ENCODE peak calls at places on chromosomes 12 and 14, in eight cellular contexts. S is foreskin keratinocyte, U is heart right ventricle, J is natural killer cell, W is A549, F is lower leg skin, P is hepatocyte, M is right lobe of liver. A is an unnamed sample.

GRCh38 chr12:69655616-69656336 is 43.3 kb downstream of the BEST3 start:
- DNase-seq in P (peak; percentile 62), F (no peak), U (no peak), W (peak; percentile 39), S (peak; percentile 88), J (no peak), M (no peak), A (no peak)

GRCh38 chr14:102184678-102185040 is 45.0 kb downstream of the WDR20 start:
- DNase-seq in M (no peak), S (no peak), U (no peak), P (no peak), F (no peak), J (no peak), W (no peak), A (no peak)

GRCh38 chr12:2169964-2170363 is 117.2 kb downstream of the CACNA1C start:
- DNase-seq in W (no peak), P (no peak), S (no peak), M (no peak), F (peak; percentile 37), J (no peak), U (no peak), A (no peak)

GRCh38 chr14:60753264-60754126 is 18.9 kb downstream of the MNAT1 start:
- DNase-seq in M (no peak), W (no peak), J (peak; percentile 45), F (no peak), P (no peak), S (no peak), U (no peak), A (no peak)

GRCh38 chr12:62347922-62348650 is 87.9 kb downstream of the USP15 start:
- DNase-seq in P (no peak), W (no peak), J (no peak), U (no peak), S (no peak), M (no peak), F (no peak), A (no peak)

GRCh38 chr12:59632408-59632807 is 36.6 kb downstream of the SLC16A7 start:
- DNase-seq in J (no peak), M (no peak), F (no peak), S (no peak), U (no peak), W (no peak), P (no peak), A (no peak)

GRCh38 chr14:81529391-81529790 is 4.3 kb downstream of the SEL1L start:
- DNase-seq in J (no peak), P (no peak), W (no peak), U (no peak), M (no peak), S (peak; percentile 31), F (no peak), A (no peak)

GRCh38 chr14:79937433-79937832 is 273.9 kb downstream of the DIO2 start:
- DNase-seq in S (no peak), U (no peak), M (no peak), F (no peak), J (no peak), P (no peak), W (no peak), A (no peak)

GRCh38 chr12:51821423-51822260 is 26.9 kb downstream of the FIGNL2 start:
- DNase-seq in M (no peak), S (no peak), J (no peak), U (peak; percentile 30), W (no peak), P (no peak), F (no peak), A (no peak)

GRCh38 chr12:48601013-48601756 is 31.3 kb upstream of the LALBA start:
- DNase-seq in U (no peak), S (peak; percentile 52), W (no peak), P (peak; percentile 26), F (no peak), J (no peak), M (no peak), A (no peak)

GRCh38 chr14:50608302-50608851 is 48.4 kb downstream of the ATL1 start:
- DNase-seq in J (no peak), M (no peak), W (no peak), P (no peak), F (no peak), U (no peak), S (no peak), A (no peak)
- TF ChIP-seq CTCF in J (no peak), M (no peak), W (no peak), P (no peak), F (no peak), U (no peak), S (no peak), A (no peak)

GRCh38 chr14:97311411-97311810 is 514.2 kb downstream of the VRK1 start:
- DNase-seq in P (no peak), M (no peak), U (no peak), S (no peak), F (no peak), W (no peak), J (no peak), A (no peak)
- TF ChIP-seq CTCF in P (no peak), M (no peak), U (no peak), S (no peak), F (no peak), W (no peak), J (no peak), A (no peak)

GRCh38 chr14:96051231-96051630 is 12.1 kb downstream of the C14orf132 start:
- DNase-seq in S (no peak), U (no peak), M (no peak), J (no peak), F (no peak), W (no peak), P (no peak), A (no peak)

GRCh38 chr14:96053600-96054381 is 14.6 kb downstream of the C14orf132 start:
- DNase-seq in W (peak; percentile 24), F (peak; percentile 87), J (no peak), U (no peak), M (no peak), S (peak; percentile 33), P (peak; percentile 54), A (no peak)

GRCh38 chr14:96051642-96052540 is 12.7 kb downstream of the C14orf132 start:
- DNase-seq in P (no peak), W (peak; percentile 27), U (no peak), M (no peak), J (no peak), S (no peak), F (peak; percentile 69), A (peak; percentile 25)

GRCh38 chr14:96053236-96053599 is 14.1 kb downstream of the C14orf132 start:
- DNase-seq in P (no peak), S (no peak), F (peak; percentile 75), M (no peak), J (no peak), W (no peak), U (no peak), A (no peak)

DNA sequence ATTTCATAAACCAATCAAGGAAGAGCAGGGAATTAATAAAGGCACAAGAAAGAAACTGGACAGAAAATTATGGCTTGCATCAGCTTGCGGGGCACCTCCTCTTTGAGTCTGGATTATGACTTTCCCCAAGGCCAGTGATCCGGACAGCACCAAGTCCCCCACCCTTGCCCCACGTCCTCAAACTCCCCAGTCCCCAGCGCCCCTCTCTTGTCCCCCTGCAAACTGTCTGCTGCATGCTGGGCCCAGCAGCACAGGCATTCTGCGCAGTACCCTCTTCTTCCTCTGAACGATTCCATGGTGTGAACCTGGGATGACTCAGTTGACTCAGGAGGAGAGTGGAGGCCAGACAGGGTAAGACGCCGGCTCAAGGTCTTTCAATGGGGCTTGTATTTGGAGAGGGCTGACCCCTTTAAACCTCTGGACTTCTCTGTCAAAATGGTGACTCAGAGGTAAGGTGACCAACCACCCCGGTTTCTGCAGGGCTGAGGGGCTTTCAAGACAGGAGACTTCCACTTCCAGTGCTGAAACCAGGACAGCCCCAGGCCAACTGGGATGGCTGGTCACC is 13.5 kb downstream of the C14orf132 start:
- DNase-seq in P (no peak), M (no peak), U (no peak), F (peak; percentile 72), W (no peak), S (no peak), J (no peak), A (no peak)
- TF ChIP-seq CTCF in P (no peak), M (no peak), U (no peak), F (no peak), W (no peak), S (no peak), J (no peak), A (no peak)

DNA sequence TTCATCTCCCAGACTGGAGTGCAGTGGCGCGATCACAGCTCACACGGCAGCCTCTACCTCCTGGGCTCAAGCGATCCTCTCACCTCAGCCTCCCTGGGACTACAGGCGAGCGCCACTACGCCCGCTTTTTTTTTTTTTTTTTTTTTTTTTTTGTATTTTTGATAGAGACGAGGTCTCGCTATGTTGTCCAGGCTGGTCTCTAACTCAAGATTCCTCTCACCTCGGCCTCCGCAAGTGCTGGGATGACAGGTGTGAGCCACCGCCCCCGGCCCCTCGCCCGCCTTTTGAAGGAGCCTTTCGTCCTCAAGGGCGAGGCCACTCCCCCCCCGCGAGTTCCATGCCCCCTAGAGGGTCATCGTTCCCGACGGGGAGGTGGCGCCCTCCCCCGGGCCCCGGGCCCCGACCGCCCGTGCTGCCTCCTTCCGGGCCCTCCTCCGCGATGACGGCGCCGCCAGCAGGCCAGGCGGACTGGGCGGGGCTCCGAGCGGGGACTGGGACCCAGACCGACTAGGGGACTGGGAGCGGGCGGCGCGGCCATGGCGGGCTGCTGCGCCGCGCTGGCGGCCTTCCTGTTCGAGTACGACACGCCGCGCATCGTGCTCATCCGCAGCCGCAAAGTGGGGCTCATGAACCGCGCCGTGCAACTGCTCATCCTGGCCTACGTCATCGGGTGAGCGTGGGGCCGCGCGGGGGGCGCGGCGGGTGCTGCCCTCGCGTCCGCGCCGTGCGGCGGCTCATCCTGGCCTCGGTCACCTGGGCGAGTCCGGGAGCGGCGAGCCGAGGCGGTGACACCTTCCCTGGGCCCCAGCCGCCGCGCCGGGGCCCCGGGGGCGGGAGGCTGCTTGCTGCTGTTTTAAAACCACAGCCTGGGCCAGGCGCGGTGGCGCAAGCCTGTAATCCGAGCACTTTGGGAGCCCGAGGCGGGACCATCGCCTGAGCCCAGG is at the start of gene P2RX4:
- DNase-seq in W (peak; percentile 88), J (peak; percentile 83), F (peak; percentile 97), U (peak; percentile 89), S (peak; percentile 53), P (peak; percentile 92), M (peak; percentile 92), A (peak; percentile 62)
- TF ChIP-seq CTCF in W (peak; percentile 62), J (no peak), F (no peak), U (peak; percentile 20), S (peak; percentile 54), P (peak; percentile 42), M (peak; percentile 38), A (no peak)

A was measured in mesothelial cell of epicardium.